ENCODE peak calls at places on chromosome 15, in seven cellular contexts. One of them, this sample, is unnamed.

GRCh38 chr15:26702381-26702780 is 70.5 kb downstream of the GABRB3 start:
- DNase-seq in GM20000: no peak
- DNase-seq in stimulated activated CD8-positive, alpha-beta memory T cell treated with anti-CD3 and anti-CD28 coated beads, Interleukin-2, amount 100 ng/mL, for 1 hour: no peak
- DNase-seq in activated CD8-positive, alpha-beta memory T cell treated with anti-CD3 and anti-CD28 coated beads for 48 hours: no peak
- DNase-seq in foreskin fibroblast: no peak
- DNase-seq in endothelial cell: no peak
- DNase-seq in mucosa of gallbladder: no peak
- DNase-seq in this sample: no peak

GRCh38 chr15:96321422-96322391 is 8.8 kb upstream of the NR2F2 start:
- DNase-seq in GM20000: peak; percentile 28
- DNase-seq in mucosa of gallbladder: no peak
- DNase-seq in foreskin fibroblast: peak; percentile 53
- DNase-seq in stimulated activated CD8-positive, alpha-beta memory T cell treated with anti-CD3 and anti-CD28 coated beads, Interleukin-2, amount 100 ng/mL, for 1 hour: no peak
- DNase-seq in activated CD8-positive, alpha-beta memory T cell treated with anti-CD3 and anti-CD28 coated beads for 48 hours: no peak
- DNase-seq in endothelial cell: no peak
- DNase-seq in this sample: no peak

GRCh38 chr15:72141171-72142084 is 23.2 kb downstream of the SENP8 start:
- DNase-seq in foreskin fibroblast: no peak
- DNase-seq in mucosa of gallbladder: no peak
- DNase-seq in activated CD8-positive, alpha-beta memory T cell treated with anti-CD3 and anti-CD28 coated beads for 48 hours: no peak
- DNase-seq in stimulated activated CD8-positive, alpha-beta memory T cell treated with anti-CD3 and anti-CD28 coated beads, Interleukin-2, amount 100 ng/mL, for 1 hour: no peak
- DNase-seq in GM20000: peak; percentile 86
- DNase-seq in endothelial cell: no peak
- DNase-seq in this sample: no peak

GRCh38 chr15:38536201-38536676 is 28.4 kb downstream of the RASGRP1 start:
- DNase-seq in mucosa of gallbladder: no peak
- DNase-seq in stimulated activated CD8-positive, alpha-beta memory T cell treated with anti-CD3 and anti-CD28 coated beads, Interleukin-2, amount 100 ng/mL, for 1 hour: no peak
- DNase-seq in endothelial cell: no peak
- DNase-seq in activated CD8-positive, alpha-beta memory T cell treated with anti-CD3 and anti-CD28 coated beads for 48 hours: no peak
- DNase-seq in foreskin fibroblast: peak; percentile 20
- DNase-seq in GM20000: no peak
- DNase-seq in this sample: no peak

GRCh38 chr15:26323564-26323963 is 449.3 kb downstream of the GABRB3 start:
- DNase-seq in endothelial cell: no peak
- DNase-seq in mucosa of gallbladder: no peak
- DNase-seq in activated CD8-positive, alpha-beta memory T cell treated with anti-CD3 and anti-CD28 coated beads for 48 hours: no peak
- DNase-seq in GM20000: no peak
- DNase-seq in stimulated activated CD8-positive, alpha-beta memory T cell treated with anti-CD3 and anti-CD28 coated beads, Interleukin-2, amount 100 ng/mL, for 1 hour: no peak
- DNase-seq in foreskin fibroblast: no peak
- DNase-seq in this sample: no peak

GRCh38 chr15:61685971-61686370 is 374.3 kb downstream of the VPS13C start:
- DNase-seq in foreskin fibroblast: no peak
- DNase-seq in mucosa of gallbladder: no peak
- DNase-seq in stimulated activated CD8-positive, alpha-beta memory T cell treated with anti-CD3 and anti-CD28 coated beads, Interleukin-2, amount 100 ng/mL, for 1 hour: no peak
- DNase-seq in activated CD8-positive, alpha-beta memory T cell treated with anti-CD3 and anti-CD28 coated beads for 48 hours: no peak
- DNase-seq in endothelial cell: no peak
- DNase-seq in GM20000: no peak
- DNase-seq in this sample: no peak

GRCh38 chr15:33871911-33872760 is 96.2 kb upstream of the CHRM5 start:
- DNase-seq in endothelial cell: no peak
- DNase-seq in stimulated activated CD8-positive, alpha-beta memory T cell treated with anti-CD3 and anti-CD28 coated beads, Interleukin-2, amount 100 ng/mL, for 1 hour: no peak
- DNase-seq in activated CD8-positive, alpha-beta memory T cell treated with anti-CD3 and anti-CD28 coated beads for 48 hours: no peak
- DNase-seq in foreskin fibroblast: peak; percentile 23
- DNase-seq in GM20000: no peak
- DNase-seq in mucosa of gallbladder: no peak
- DNase-seq in this sample: no peak

GRCh38 chr15:93362203-93362602 is 273.2 kb upstream of the RGMA start:
- DNase-seq in mucosa of gallbladder: no peak
- DNase-seq in GM20000: no peak
- DNase-seq in activated CD8-positive, alpha-beta memory T cell treated with anti-CD3 and anti-CD28 coated beads for 48 hours: no peak
- DNase-seq in endothelial cell: no peak
- DNase-seq in stimulated activated CD8-positive, alpha-beta memory T cell treated with anti-CD3 and anti-CD28 coated beads, Interleukin-2, amount 100 ng/mL, for 1 hour: no peak
- DNase-seq in foreskin fibroblast: no peak
- DNase-seq in this sample: no peak

GRCh38 chr15:85748729-85749128 is 46.0 kb downstream of the KLHL25 start:
- DNase-seq in mucosa of gallbladder: no peak
- DNase-seq in endothelial cell: no peak
- DNase-seq in GM20000: no peak
- DNase-seq in foreskin fibroblast: no peak
- DNase-seq in activated CD8-positive, alpha-beta memory T cell treated with anti-CD3 and anti-CD28 coated beads for 48 hours: no peak
- DNase-seq in stimulated activated CD8-positive, alpha-beta memory T cell treated with anti-CD3 and anti-CD28 coated beads, Interleukin-2, amount 100 ng/mL, for 1 hour: no peak
- DNase-seq in this sample: no peak

GRCh38 chr15:90411176-90411575 is 23.1 kb downstream of the IQGAP1 start:
- DNase-seq in endothelial cell: no peak
- DNase-seq in GM20000: no peak
- DNase-seq in mucosa of gallbladder: no peak
- DNase-seq in activated CD8-positive, alpha-beta memory T cell treated with anti-CD3 and anti-CD28 coated beads for 48 hours: no peak
- DNase-seq in stimulated activated CD8-positive, alpha-beta memory T cell treated with anti-CD3 and anti-CD28 coated beads, Interleukin-2, amount 100 ng/mL, for 1 hour: no peak
- DNase-seq in foreskin fibroblast: no peak
- DNase-seq in this sample: no peak

GRCh38 chr15:70262591-70263274 is 165.0 kb upstream of the TLE3 start:
- DNase-seq in mucosa of gallbladder: no peak
- DNase-seq in stimulated activated CD8-positive, alpha-beta memory T cell treated with anti-CD3 and anti-CD28 coated beads, Interleukin-2, amount 100 ng/mL, for 1 hour: no peak
- DNase-seq in GM20000: no peak
- DNase-seq in foreskin fibroblast: no peak
- DNase-seq in endothelial cell: no peak
- DNase-seq in activated CD8-positive, alpha-beta memory T cell treated with anti-CD3 and anti-CD28 coated beads for 48 hours: no peak
- DNase-seq in this sample: no peak

GRCh38 chr15:85094685-85095084 is 113.0 kb downstream of the PDE8A start:
- DNase-seq in foreskin fibroblast: peak; percentile 22
- DNase-seq in GM20000: no peak
- DNase-seq in mucosa of gallbladder: no peak
- DNase-seq in stimulated activated CD8-positive, alpha-beta memory T cell treated with anti-CD3 and anti-CD28 coated beads, Interleukin-2, amount 100 ng/mL, for 1 hour: no peak
- DNase-seq in endothelial cell: no peak
- DNase-seq in activated CD8-positive, alpha-beta memory T cell treated with anti-CD3 and anti-CD28 coated beads for 48 hours: no peak
- DNase-seq in this sample: no peak

GRCh38 chr15:52427804-52428203 is 100.9 kb downstream of the MYO5A start:
- DNase-seq in activated CD8-positive, alpha-beta memory T cell treated with anti-CD3 and anti-CD28 coated beads for 48 hours: no peak
- DNase-seq in foreskin fibroblast: peak; percentile 79
- DNase-seq in endothelial cell: no peak
- DNase-seq in stimulated activated CD8-positive, alpha-beta memory T cell treated with anti-CD3 and anti-CD28 coated beads, Interleukin-2, amount 100 ng/mL, for 1 hour: no peak
- DNase-seq in mucosa of gallbladder: no peak
- DNase-seq in GM20000: peak; percentile 30
- DNase-seq in this sample: no peak

GRCh38 chr15:92457642-92458041 is 64.0 kb downstream of the ST8SIA2 start:
- DNase-seq in stimulated activated CD8-positive, alpha-beta memory T cell treated with anti-CD3 and anti-CD28 coated beads, Interleukin-2, amount 100 ng/mL, for 1 hour: no peak
- DNase-seq in mucosa of gallbladder: no peak
- DNase-seq in activated CD8-positive, alpha-beta memory T cell treated with anti-CD3 and anti-CD28 coated beads for 48 hours: no peak
- DNase-seq in endothelial cell: no peak
- DNase-seq in GM20000: no peak
- DNase-seq in foreskin fibroblast: no peak
- DNase-seq in this sample: no peak

GRCh38 chr15:67882487-67883227 is 42.8 kb upstream of the RNU6-1 start:
- DNase-seq in mucosa of gallbladder: peak; percentile 12
- DNase-seq in stimulated activated CD8-positive, alpha-beta memory T cell treated with anti-CD3 and anti-CD28 coated beads, Interleukin-2, amount 100 ng/mL, for 1 hour: no peak
- DNase-seq in endothelial cell: no peak
- DNase-seq in foreskin fibroblast: no peak
- DNase-seq in activated CD8-positive, alpha-beta memory T cell treated with anti-CD3 and anti-CD28 coated beads for 48 hours: no peak
- DNase-seq in GM20000: peak; percentile 48
- DNase-seq in this sample: no peak

GRCh38 chr15:63463793-63464192 is 40.6 kb upstream of the USP3 start:
- DNase-seq in endothelial cell: no peak
- DNase-seq in stimulated activated CD8-positive, alpha-beta memory T cell treated with anti-CD3 and anti-CD28 coated beads, Interleukin-2, amount 100 ng/mL, for 1 hour: no peak
- DNase-seq in foreskin fibroblast: no peak
- DNase-seq in activated CD8-positive, alpha-beta memory T cell treated with anti-CD3 and anti-CD28 coated beads for 48 hours: no peak
- DNase-seq in mucosa of gallbladder: no peak
- DNase-seq in GM20000: no peak
- DNase-seq in this sample: no peak

GRCh38 chr15:41782486-41783271 is 8.4 kb downstream of the MAPKBP1 start:
- DNase-seq in GM20000: no peak
- DNase-seq in mucosa of gallbladder: no peak
- DNase-seq in endothelial cell: no peak
- DNase-seq in foreskin fibroblast: no peak
- DNase-seq in stimulated activated CD8-positive, alpha-beta memory T cell treated with anti-CD3 and anti-CD28 coated beads, Interleukin-2, amount 100 ng/mL, for 1 hour: no peak
- DNase-seq in activated CD8-positive, alpha-beta memory T cell treated with anti-CD3 and anti-CD28 coated beads for 48 hours: no peak
- DNase-seq in this sample: no peak

GRCh38 chr15:59148160-59148810 is 43.3 kb downstream of the CCNB2 start:
- DNase-seq in GM20000: no peak
- DNase-seq in activated CD8-positive, alpha-beta memory T cell treated with anti-CD3 and anti-CD28 coated beads for 48 hours: no peak
- DNase-seq in foreskin fibroblast: no peak
- DNase-seq in stimulated activated CD8-positive, alpha-beta memory T cell treated with anti-CD3 and anti-CD28 coated beads, Interleukin-2, amount 100 ng/mL, for 1 hour: no peak
- DNase-seq in endothelial cell: no peak
- DNase-seq in mucosa of gallbladder: no peak
- DNase-seq in this sample: no peak

GRCh38 chr15:74333662-74334061 is 33.8 kb downstream of the CYP11A1 start:
- DNase-seq in GM20000: no peak
- DNase-seq in activated CD8-positive, alpha-beta memory T cell treated with anti-CD3 and anti-CD28 coated beads for 48 hours: no peak
- DNase-seq in stimulated activated CD8-positive, alpha-beta memory T cell treated with anti-CD3 and anti-CD28 coated beads, Interleukin-2, amount 100 ng/mL, for 1 hour: no peak
- DNase-seq in mucosa of gallbladder: no peak
- DNase-seq in endothelial cell: no peak
- DNase-seq in foreskin fibroblast: no peak
- DNase-seq in this sample: no peak

GRCh38 chr15:39447881-39448280 is 133.0 kb upstream of the THBS1 start:
- DNase-seq in foreskin fibroblast: no peak
- DNase-seq in activated CD8-positive, alpha-beta memory T cell treated with anti-CD3 and anti-CD28 coated beads for 48 hours: no peak
- DNase-seq in endothelial cell: no peak
- DNase-seq in mucosa of gallbladder: no peak
- DNase-seq in GM20000: no peak
- DNase-seq in stimulated activated CD8-positive, alpha-beta memory T cell treated with anti-CD3 and anti-CD28 coated beads, Interleukin-2, amount 100 ng/mL, for 1 hour: no peak
- DNase-seq in this sample: no peak

GRCh38 chr15:31567861-31568260 is 241.2 kb downstream of the KLF13 start:
- DNase-seq in foreskin fibroblast: no peak
- DNase-seq in endothelial cell: no peak
- DNase-seq in GM20000: no peak
- DNase-seq in activated CD8-positive, alpha-beta memory T cell treated with anti-CD3 and anti-CD28 coated beads for 48 hours: no peak
- DNase-seq in mucosa of gallbladder: no peak
- DNase-seq in stimulated activated CD8-positive, alpha-beta memory T cell treated with anti-CD3 and anti-CD28 coated beads, Interleukin-2, amount 100 ng/mL, for 1 hour: no peak
- DNase-seq in this sample: no peak

GRCh38 chr15:49888727-49889126 is 230.3 kb downstream of the ATP8B4 start:
- DNase-seq in foreskin fibroblast: peak; percentile 18
- DNase-seq in stimulated activated CD8-positive, alpha-beta memory T cell treated with anti-CD3 and anti-CD28 coated beads, Interleukin-2, amount 100 ng/mL, for 1 hour: no peak
- DNase-seq in GM20000: no peak
- DNase-seq in activated CD8-positive, alpha-beta memory T cell treated with anti-CD3 and anti-CD28 coated beads for 48 hours: no peak
- DNase-seq in endothelial cell: no peak
- DNase-seq in mucosa of gallbladder: no peak
- DNase-seq in this sample: no peak

GRCh38 chr15:41893422-41894250 is at the start of gene SPTBN5:
- DNase-seq in activated CD8-positive, alpha-beta memory T cell treated with anti-CD3 and anti-CD28 coated beads for 48 hours: no peak
- DNase-seq in foreskin fibroblast: no peak
- DNase-seq in mucosa of gallbladder: no peak
- DNase-seq in endothelial cell: no peak
- DNase-seq in stimulated activated CD8-positive, alpha-beta memory T cell treated with anti-CD3 and anti-CD28 coated beads, Interleukin-2, amount 100 ng/mL, for 1 hour: no peak
- DNase-seq in GM20000: peak; percentile 15
- DNase-seq in this sample: no peak

This sample was measured in central memory CD8-positive, alpha-beta T cell.